ENCODE peak calls at places on chromosome 3, in eight cellular contexts. X is cardiac muscle cell, Z is mesendoderm, O is breast epithelium, H is body of pancreas, B is fibroblast of lung, R is heart left ventricle, K is GM12878. L is an unnamed sample.

GRCh38 chr3:14425574-14426304 is 23.3 kb downstream of the SLC6A6 start:
- DNase-seq in X (no peak), Z (no peak), O (no peak), H (no peak), B (peak; percentile 30), R (no peak), K (no peak), L (no peak)

GRCh38 chr3:137202941-137203340 is 245.2 kb downstream of the IL20RB start:
- DNase-seq in X (no peak), Z (no peak), O (no peak), H (no peak), B (no peak), R (peak; percentile 16), K (no peak), L (peak; percentile 33)

GRCh38 chr3:55000546-55000945 is 72.7 kb upstream of the LRTM1 start:
- DNase-seq in X (peak; percentile 88), Z (peak; percentile 93), O (no peak), H (no peak), B (peak; percentile 97), R (no peak), K (no peak), L (peak; percentile 95)

GRCh38 chr3:190116551-190117067 is 4.1 kb downstream of the P3H2 start:
- DNase-seq in X (peak; percentile 60), Z (peak; percentile 52), O (no peak), H (no peak), B (peak; percentile 77), R (no peak), K (no peak), L (peak; percentile 7)

GRCh38 chr3:160956785-160957184 is 148.4 kb downstream of the B3GALNT1 start:
- DNase-seq in X (peak; percentile 50), Z (peak; percentile 22), O (no peak), H (no peak), B (peak; percentile 23), R (no peak), K (no peak), L (peak; percentile 19)

GRCh38 chr3:56939759-56940323 is 120.6 kb upstream of the SPATA12 start:
- DNase-seq in X (no peak), Z (peak; percentile 40), O (no peak), H (no peak), B (no peak), R (no peak), K (no peak), L (peak; percentile 16)

GRCh38 chr3:134751831-134752230 is 43.2 kb upstream of the EPHB1 start:
- DNase-seq in X (peak; percentile 18), Z (no peak), O (no peak), H (no peak), B (no peak), R (no peak), K (no peak), L (no peak)

GRCh38 chr3:3532544-3532943 is 266.7 kb upstream of the LRRN1 start:
- DNase-seq in X (no peak), Z (no peak), O (no peak), H (no peak), B (no peak), R (no peak), K (no peak), L (no peak)

GRCh38 chr3:11665331-11665730 is 21.6 kb upstream of the VGLL4 start:
- DNase-seq in X (no peak), Z (no peak), O (no peak), H (no peak), B (no peak), R (no peak), K (no peak), L (no peak)

GRCh38 chr3:194181612-194182011 is 45.7 kb downstream of the HES1 start:
- DNase-seq in X (no peak), Z (no peak), O (no peak), H (no peak), B (no peak), R (no peak), K (no peak), L (no peak)

GRCh38 chr3:111733856-111734255 is 125.2 kb upstream of the PHLDB2 start:
- DNase-seq in X (no peak), Z (no peak), O (no peak), H (no peak), B (no peak), R (no peak), K (no peak), L (no peak)

GRCh38 chr3:162150790-162151189 is 654.2 kb downstream of the OTOL1 start:
- DNase-seq in X (no peak), Z (no peak), O (no peak), H (no peak), B (no peak), R (no peak), K (no peak), L (no peak)

GRCh38 chr3:63051920-63052319 is 176.7 kb upstream of the CADPS start:
- DNase-seq in X (no peak), Z (peak; percentile 50), O (no peak), H (peak; percentile 15), B (peak; percentile 97), R (no peak), K (no peak), L (no peak)

GRCh38 chr3:146640955-146641867 is 36.1 kb upstream of the PLSCR5 start:
- DNase-seq in X (peak; percentile 57), Z (peak; percentile 68), O (no peak), H (no peak), B (peak; percentile 20), R (no peak), K (no peak), L (peak; percentile 46)

GRCh38 chr3:60953406-60953805 is 297.8 kb downstream of the FHIT start:
- DNase-seq in X (peak; percentile 4), Z (no peak), O (no peak), H (no peak), B (peak; percentile 51), R (no peak), K (no peak), L (no peak)

GRCh38 chr3:36709281-36709680 is 55.1 kb downstream of the DCLK3 start:
- DNase-seq in X (no peak), Z (no peak), O (no peak), H (no peak), B (no peak), R (no peak), K (no peak), L (no peak)

GRCh38 chr3:36710606-36711005 is 53.7 kb downstream of the DCLK3 start:
- DNase-seq in X (no peak), Z (no peak), O (no peak), H (no peak), B (no peak), R (no peak), K (no peak), L (no peak)

GRCh38 chr3:36713904-36714303 is 50.4 kb downstream of the DCLK3 start:
- DNase-seq in X (no peak), Z (no peak), O (no peak), H (no peak), B (no peak), R (no peak), K (no peak), L (no peak)

GRCh38 chr3:36709826-36710365 is 54.5 kb downstream of the DCLK3 start:
- DNase-seq in X (no peak), Z (no peak), O (no peak), H (no peak), B (no peak), R (no peak), K (no peak), L (no peak)

DNA sequence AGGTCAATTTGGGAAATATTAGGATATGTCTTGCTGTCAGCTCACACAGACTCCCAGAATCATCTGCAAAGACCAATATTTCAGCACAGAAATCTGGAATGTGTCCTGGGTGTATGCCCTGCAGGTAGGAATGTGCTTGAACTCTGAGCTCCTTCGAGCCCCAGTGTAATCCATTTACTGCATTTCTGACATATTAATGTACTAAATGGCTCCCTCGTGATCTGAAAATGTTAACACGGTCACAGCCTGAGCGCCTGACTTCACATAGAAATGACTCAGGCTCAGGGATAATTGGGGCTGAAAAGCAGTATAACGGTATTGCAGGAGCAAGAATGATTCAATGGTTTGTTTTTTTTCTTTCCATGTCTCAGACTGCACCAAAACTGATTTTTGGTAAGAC is 50.0 kb downstream of the DCLK3 start:
- DNase-seq in X (peak; percentile 35), Z (no peak), O (no peak), H (no peak), B (peak; percentile 46), R (no peak), K (no peak), L (no peak)
- H3K4me3 ChIP-seq in X (no peak overlapping the region), Z (no peak overlapping the region), O (no peak overlapping the region), H (no peak overlapping the region), B (no peak overlapping the region), R (no peak overlapping the region), K (no peak overlapping the region), L (no peak overlapping the region)

GRCh38 chr3:99357131-99357530 is 281.3 kb upstream of the COL8A1 start:
- DNase-seq in X (no peak), Z (no peak), O (no peak), H (no peak), B (no peak), R (no peak), K (no peak), L (no peak)
- H3K4me1 ChIP-seq in X (no peaks in the 10 kb centered on the region), Z (no peaks in the 10 kb centered on the region), O (no peaks in the 10 kb centered on the region), H (no peaks in the 10 kb centered on the region), B (no peaks in the 10 kb centered on the region), R (no peaks in the 10 kb centered on the region), K (no peaks in the 10 kb centered on the region), L (no peaks in the 10 kb centered on the region)

GRCh38 chr3:23654571-23654970 is 151.2 kb upstream of the UBE2E1 start:
- DNase-seq in X (no peak), Z (no peak), O (no peak), H (no peak), B (no peak), R (no peak), K (no peak), L (no peak)

GRCh38 chr3:23656821-23657220 is 148.9 kb upstream of the UBE2E1 start:
- DNase-seq in X (no peak), Z (no peak), O (no peak), H (no peak), B (no peak), R (no peak), K (no peak), L (no peak)

GRCh38 chr3:23653647-23654525 is 151.9 kb upstream of the UBE2E1 start:
- DNase-seq in X (no peak), Z (no peak), O (no peak), H (no peak), B (no peak), R (no peak), K (peak; percentile 97), L (no peak)

GRCh38 chr3:23656199-23656598 is 149.6 kb upstream of the UBE2E1 start:
- DNase-seq in X (no peak), Z (no peak), O (no peak), H (no peak), B (no peak), R (no peak), K (no peak), L (no peak)

DNA sequence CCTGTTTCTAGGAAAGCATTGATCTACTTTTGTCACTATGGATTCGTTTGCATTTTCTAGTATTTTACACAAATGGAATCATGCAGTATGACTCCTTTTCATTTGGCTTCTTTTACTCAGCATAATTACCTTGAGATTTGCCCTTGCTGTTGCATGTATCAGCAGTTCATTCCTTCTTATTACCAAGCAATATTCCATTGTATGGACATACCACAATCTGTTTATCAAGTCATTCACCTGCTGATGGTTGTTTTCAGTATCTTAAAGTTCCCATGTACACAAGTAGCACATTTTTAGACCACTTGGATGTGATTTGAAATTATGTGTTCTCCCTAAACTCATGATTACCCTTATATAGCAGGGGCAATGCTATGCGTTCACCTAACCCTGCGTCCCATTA is 150.0 kb upstream of the UBE2E1 start:
- DNase-seq in X (no peak), Z (no peak), O (no peak), H (no peak), B (no peak), R (no peak), K (no peak), L (no peak)
- H3K27ac ChIP-seq in X (no peak overlapping the region), Z (no peak overlapping the region), O (no peak overlapping the region), H (no peak overlapping the region), B (no peak overlapping the region), R (no peak overlapping the region), K (peak overlapping the region; percentile 88), L (no peak overlapping the region)

GRCh38 chr3:120350431-120350941 is 1.3 kb upstream of the LRRC58 start:
- DNase-seq in X (peak; percentile 84), Z (peak; percentile 12), O (no peak), H (peak; percentile 30), B (peak; percentile 74), R (no peak), K (no peak), L (peak; percentile 52)
- H3K4me3 ChIP-seq in X (peak overlapping the region; percentile 71), Z (no peak overlapping the region), O (peak overlapping the region; percentile 85), H (no peak overlapping the region), B (peak overlapping the region; percentile 82), R (peak overlapping the region; percentile 74), K (peak overlapping the region; percentile 95), L (peak overlapping the region; percentile 84)

L was measured in SJCRH30.